ENCODE peak calls at places on chromosomes 3 and 15, in ten cellular contexts. N is neural progenitor cell; X is tibial artery; T is stimulated activated naive CD4-positive, alpha-beta T cell treated with Interleukin-2 at 50 U/mL for 16 hours; V is GM23338; K is IMR-90; L is stimulated activated CD8-positive, alpha-beta memory T cell treated with anti-CD3 and anti-CD28 coated beads, Interleukin-15, amount 100 ng/mL, for 1 hour; Y is heart right ventricle; Z is cardiac fibroblast; E is Calu3. I is an unnamed sample.

GRCh38 chr3:19046440-19046839 is 101.9 kb upstream of the KCNH8 start:
- DNase-seq in N (no peak), X (no peak), T (no peak), V (peak; percentile 3), K (no peak), L (no peak), Y (no peak), Z (no peak), E (no peak), I (no peak)

GRCh38 chr15:48292458-48292857 is 38.8 kb upstream of the DUT start:
- DNase-seq in N (no peak), X (no peak), T (no peak), V (no peak), K (no peak), L (no peak), Y (no peak), Z (no peak), E (no peak), I (no peak)

GRCh38 chr3:140092883-140093536 is 158.0 kb downstream of the CLSTN2 start:
- DNase-seq in N (peak; percentile 6), X (no peak), T (no peak), V (peak; percentile 33), K (no peak), L (no peak), Y (no peak), Z (no peak), E (no peak), I (no peak)

GRCh38 chr15:90903733-90904536 is 833 bp downstream of the MAN2A2 start:
- DNase-seq in N (peak; percentile 58), X (no peak), T (no peak), V (peak; percentile 79), K (no peak), L (no peak), Y (no peak), Z (no peak), E (peak; percentile 44), I (no peak)

GRCh38 chr3:58464875-58465274 is 27.0 kb upstream of the KCTD6 start:
- DNase-seq in N (no peak), X (no peak), T (no peak), V (no peak), K (no peak), L (no peak), Y (no peak), Z (no peak), E (no peak), I (no peak)

GRCh38 chr15:78058401-78058935 is 19.0 kb downstream of the TBC1D2B start:
- DNase-seq in N (no peak), X (peak; percentile 53), T (no peak), V (no peak), K (no peak), L (no peak), Y (no peak), Z (no peak), E (no peak), I (no peak)

GRCh38 chr3:114111060-114111790 is 54.7 kb downstream of the QTRT2 start:
- DNase-seq in N (peak; percentile 81), X (no peak), T (no peak), V (no peak), K (no peak), L (no peak), Y (no peak), Z (no peak), E (no peak), I (no peak)

GRCh38 chr3:42539871-42540714 is 37.6 kb downstream of the VIPR1 start:
- DNase-seq in N (peak; percentile 78), X (no peak), T (peak; percentile 49), V (peak; percentile 94), K (no peak), L (peak; percentile 49), Y (peak; percentile 34), Z (peak; percentile 26), E (peak; percentile 88), I (peak; percentile 13)

GRCh38 chr3:168081171-168081771 is 14.5 kb downstream of the GOLIM4 start:
- DNase-seq in N (no peak), X (no peak), T (no peak), V (no peak), K (peak; percentile 74), L (no peak), Y (no peak), Z (no peak), E (no peak), I (no peak)

GRCh38 chr3:4597204-4597985 is 104.2 kb downstream of the ITPR1 start:
- DNase-seq in N (no peak), X (no peak), T (no peak), V (no peak), K (no peak), L (no peak), Y (no peak), Z (no peak), E (no peak), I (no peak)

GRCh38 chr3:81914254-81914653 is 152.8 kb upstream of the GBE1 start:
- DNase-seq in N (no peak), X (no peak), T (no peak), V (no peak), K (no peak), L (no peak), Y (no peak), Z (no peak), E (no peak), I (no peak)

GRCh38 chr3:128383316-128384235 is 83.1 kb downstream of the DNAJB8 start:
- DNase-seq in N (no peak), X (peak; percentile 87), T (no peak), V (no peak), K (peak; percentile 44), L (no peak), Y (peak; percentile 67), Z (peak; percentile 62), E (peak; percentile 99), I (peak; percentile 79)

GRCh38 chr3:174949523-174949922 is 90.4 kb downstream of the NAALADL2 start:
- DNase-seq in N (no peak), X (no peak), T (no peak), V (no peak), K (peak; percentile 97), L (no peak), Y (no peak), Z (peak; percentile 95), E (peak; percentile 24), I (peak; percentile 81)

GRCh38 chr3:43953814-43954241 is 263.1 kb downstream of the ABHD5 start:
- DNase-seq in N (no peak), X (no peak), T (no peak), V (no peak), K (peak; percentile 24), L (no peak), Y (no peak), Z (peak; percentile 29), E (no peak), I (no peak)

GRCh38 chr3:64730651-64731050 is 42.9 kb upstream of the ADAMTS9 start:
- DNase-seq in N (no peak), X (no peak), T (no peak), V (no peak), K (no peak), L (no peak), Y (no peak), Z (no peak), E (peak; percentile 26), I (no peak)

GRCh38 chr3:8768364-8769087 is 887 bp downstream of the OXTR start:
- DNase-seq in N (no peak), X (no peak), T (no peak), V (peak; percentile 55), K (no peak), L (no peak), Y (no peak), Z (no peak), E (no peak), I (no peak)

GRCh38 chr3:25365636-25366035 is 62.4 kb upstream of the RARB start:
- DNase-seq in N (no peak), X (no peak), T (no peak), V (no peak), K (no peak), L (no peak), Y (no peak), Z (no peak), E (no peak), I (no peak)

GRCh38 chr15:81492303-81492702 is 118.3 kb upstream of the TMC3 start:
- DNase-seq in N (no peak), X (no peak), T (no peak), V (no peak), K (peak; percentile 66), L (no peak), Y (peak; percentile 16), Z (peak; percentile 81), E (no peak), I (no peak)

GRCh38 chr3:48598323-48599076 is 3.4 kb upstream of the COL7A1 start:
- DNase-seq in N (no peak), X (peak; percentile 93), T (no peak), V (no peak), K (peak; percentile 94), L (no peak), Y (peak; percentile 77), Z (peak; percentile 92), E (no peak), I (peak; percentile 80)

GRCh38 chr3:124419303-124419702 is 310.9 kb upstream of the UMPS start:
- DNase-seq in N (no peak), X (no peak), T (no peak), V (no peak), K (no peak), L (no peak), Y (no peak), Z (no peak), E (no peak), I (no peak)

GRCh38 chr3:169822540-169822939 is 9.8 kb upstream of the LRRC34 start:
- DNase-seq in N (no peak), X (no peak), T (no peak), V (no peak), K (no peak), L (no peak), Y (no peak), Z (no peak), E (peak; percentile 48), I (no peak)

GRCh38 chr3:154818676-154819255 is 261.4 kb upstream of the MME start:
- DNase-seq in N (no peak), X (no peak), T (no peak), V (no peak), K (no peak), L (no peak), Y (no peak), Z (no peak), E (no peak), I (no peak)

GRCh38 chr15:91950631-91951384 is 97.3 kb downstream of the SLCO3A1 start:
- DNase-seq in N (no peak), X (no peak), T (no peak), V (no peak), K (peak; percentile 49), L (no peak), Y (no peak), Z (peak; percentile 74), E (no peak), I (peak; percentile 74)

GRCh38 chr3:123122525-123123315 is 55.9 kb downstream of the PDIA5 start:
- DNase-seq in N (no peak), X (peak; percentile 52), T (no peak), V (no peak), K (peak; percentile 40), L (no peak), Y (no peak), Z (peak; percentile 23), E (no peak), I (no peak)

GRCh38 chr15:81500081-81500480 is 126.1 kb upstream of the TMC3 start:
- DNase-seq in N (no peak), X (no peak), T (no peak), V (no peak), K (no peak), L (no peak), Y (no peak), Z (no peak), E (no peak), I (no peak)

GRCh38 chr3:64214002-64214696 is 11.1 kb downstream of the PRICKLE2 start:
- DNase-seq in N (no peak), X (peak; percentile 85), T (no peak), V (no peak), K (peak; percentile 82), L (no peak), Y (peak; percentile 83), Z (peak; percentile 98), E (peak; percentile 56), I (peak; percentile 82)

GRCh38 chr3:123733805-123734526 is 149.1 kb upstream of the HACD2 start:
- DNase-seq in N (no peak), X (no peak), T (no peak), V (no peak), K (peak; percentile 95), L (no peak), Y (no peak), Z (peak; percentile 37), E (no peak), I (peak; percentile 34)

GRCh38 chr3:5047764-5048163 is 68.5 kb downstream of the BHLHE40 start:
- DNase-seq in N (no peak), X (no peak), T (no peak), V (no peak), K (no peak), L (no peak), Y (no peak), Z (no peak), E (no peak), I (no peak)

I was measured in NCI-H226.